ENCODE peak calls at places on chromosomes 7 and 10, in seven cellular contexts. One of them, this sample, is unnamed. For H3K4me1, the result is how much of the 10 kb centered on the place peaks cover.

GRCh38 chr10:86361134-86362128 is 5.2 kb downstream of the GRID1 start:
- DNase-seq in heart left ventricle: peak
- DNase-seq in H1: no peak
- DNase-seq in K562: no peak
- DNase-seq in transverse colon: peak
- DNase-seq in spleen: peak
- DNase-seq in prostate gland: no peak
- DNase-seq in this sample: no peak

GRCh38 chr7:116122972-116123595 is 87.3 kb upstream of the TES start:
- DNase-seq in heart left ventricle: no peak
- DNase-seq in H1: no peak
- DNase-seq in K562: peak
- DNase-seq in transverse colon: no peak
- DNase-seq in spleen: no peak
- DNase-seq in prostate gland: no peak
- DNase-seq in this sample: no peak

GRCh38 chr10:132970641-132971438 is 28.5 kb upstream of the CFAP46 start:
- DNase-seq in heart left ventricle: no peak
- DNase-seq in H1: no peak
- DNase-seq in K562: no peak
- DNase-seq in transverse colon: no peak
- DNase-seq in spleen: peak
- DNase-seq in prostate gland: no peak
- DNase-seq in this sample: no peak

GRCh38 chr7:150974468-150975391 is 3.4 kb downstream of the KCNH2 start:
- DNase-seq in heart left ventricle: peak
- DNase-seq in H1: no peak
- DNase-seq in K562: peak
- DNase-seq in transverse colon: peak
- DNase-seq in spleen: peak
- DNase-seq in prostate gland: no peak
- DNase-seq in this sample: no peak

GRCh38 chr10:103445366-103445765 is 6.8 kb downstream of the CALHM2 start:
- DNase-seq in heart left ventricle: no peak
- DNase-seq in H1: no peak
- DNase-seq in K562: no peak
- DNase-seq in transverse colon: no peak
- DNase-seq in spleen: no peak
- DNase-seq in prostate gland: no peak
- DNase-seq in this sample: no peak

GRCh38 chr7:28986723-28987122 is 28.6 kb upstream of the TRIL start:
- DNase-seq in heart left ventricle: peak
- DNase-seq in H1: no peak
- DNase-seq in K562: no peak
- DNase-seq in transverse colon: no peak
- DNase-seq in spleen: no peak
- DNase-seq in prostate gland: no peak
- DNase-seq in this sample: no peak

GRCh38 chr7:55144955-55145342 is 126.1 kb downstream of the EGFR start:
- DNase-seq in heart left ventricle: no peak
- DNase-seq in H1: no peak
- DNase-seq in K562: no peak
- DNase-seq in transverse colon: no peak
- DNase-seq in spleen: peak
- DNase-seq in prostate gland: no peak
- DNase-seq in this sample: no peak

GRCh38 chr10:116748471-116748870 is 6.1 kb upstream of the HSPA12A start:
- DNase-seq in heart left ventricle: no peak
- DNase-seq in H1: no peak
- DNase-seq in K562: no peak
- DNase-seq in transverse colon: no peak
- DNase-seq in spleen: no peak
- DNase-seq in prostate gland: no peak
- DNase-seq in this sample: no peak

GRCh38 chr7:105708681-105709080 is 127.4 kb upstream of the EFCAB10 start:
- DNase-seq in heart left ventricle: no peak
- DNase-seq in H1: no peak
- DNase-seq in K562: no peak
- DNase-seq in transverse colon: no peak
- DNase-seq in spleen: no peak
- DNase-seq in prostate gland: no peak
- DNase-seq in this sample: no peak

GRCh38 chr7:106057962-106058901 is 53.9 kb downstream of the SYPL1 start:
- DNase-seq in heart left ventricle: no peak
- DNase-seq in H1: no peak
- DNase-seq in K562: no peak
- DNase-seq in transverse colon: peak
- DNase-seq in spleen: peak
- DNase-seq in prostate gland: peak
- DNase-seq in this sample: peak

GRCh38 chr10:119197921-119198320 is 9.4 kb upstream of the GRK5 start:
- DNase-seq in heart left ventricle: no peak
- DNase-seq in H1: no peak
- DNase-seq in K562: no peak
- DNase-seq in transverse colon: no peak
- DNase-seq in spleen: no peak
- DNase-seq in prostate gland: no peak
- DNase-seq in this sample: no peak

GRCh38 chr7:99079104-99079503 is 64.8 kb downstream of the SMURF1 start:
- DNase-seq in heart left ventricle: no peak
- DNase-seq in H1: no peak
- DNase-seq in K562: no peak
- DNase-seq in transverse colon: peak
- DNase-seq in spleen: no peak
- DNase-seq in prostate gland: peak
- DNase-seq in this sample: no peak

GRCh38 chr7:28036748-28037147 is 143.8 kb downstream of the JAZF1 start:
- DNase-seq in heart left ventricle: no peak
- DNase-seq in H1: no peak
- DNase-seq in K562: no peak
- DNase-seq in transverse colon: no peak
- DNase-seq in spleen: no peak
- DNase-seq in prostate gland: peak
- DNase-seq in this sample: no peak

GRCh38 chr10:103895458-103896186 is 22.4 kb downstream of the STN1 start:
- DNase-seq in heart left ventricle: peak
- DNase-seq in H1: no peak
- DNase-seq in K562: no peak
- DNase-seq in transverse colon: no peak
- DNase-seq in spleen: no peak
- DNase-seq in prostate gland: no peak
- DNase-seq in this sample: no peak

GRCh38 chr10:119149723-119150122 is 15.8 kb downstream of the SFXN4 start:
- DNase-seq in heart left ventricle: no peak
- DNase-seq in H1: no peak
- DNase-seq in K562: no peak
- DNase-seq in transverse colon: no peak
- DNase-seq in spleen: no peak
- DNase-seq in prostate gland: no peak
- DNase-seq in this sample: no peak

GRCh38 chr7:81594767-81595166 is 175.1 kb downstream of the HGF start:
- DNase-seq in heart left ventricle: peak
- DNase-seq in H1: no peak
- DNase-seq in K562: no peak
- DNase-seq in transverse colon: no peak
- DNase-seq in spleen: no peak
- DNase-seq in prostate gland: no peak
- DNase-seq in this sample: no peak

GRCh38 chr10:79156334-79157274 is 87.8 kb downstream of the ZMIZ1 start:
- DNase-seq in heart left ventricle: no peak
- DNase-seq in H1: no peak
- DNase-seq in K562: no peak
- DNase-seq in transverse colon: no peak
- DNase-seq in spleen: no peak
- DNase-seq in prostate gland: no peak
- DNase-seq in this sample: no peak
- H3K4me1 ChIP-seq in heart left ventricle: half or more
- H3K4me1 ChIP-seq in H1: under half
- H3K4me1 ChIP-seq in K562: half or more
- H3K4me1 ChIP-seq in transverse colon: half or more
- H3K4me1 ChIP-seq in spleen: under half
- H3K4me1 ChIP-seq in prostate gland: under half
- H3K4me1 ChIP-seq in this sample: half or more

GRCh38 chr10:12589271-12589670 is 239.9 kb downstream of the CAMK1D start:
- DNase-seq in heart left ventricle: no peak
- DNase-seq in H1: no peak
- DNase-seq in K562: no peak
- DNase-seq in transverse colon: no peak
- DNase-seq in spleen: no peak
- DNase-seq in prostate gland: no peak
- DNase-seq in this sample: no peak

GRCh38 chr10:12586724-12587123 is 237.4 kb downstream of the CAMK1D start:
- DNase-seq in heart left ventricle: no peak
- DNase-seq in H1: no peak
- DNase-seq in K562: no peak
- DNase-seq in transverse colon: no peak
- DNase-seq in spleen: no peak
- DNase-seq in prostate gland: peak
- DNase-seq in this sample: no peak

GRCh38 chr10:12587408-12587807 is 238.1 kb downstream of the CAMK1D start:
- DNase-seq in heart left ventricle: no peak
- DNase-seq in H1: no peak
- DNase-seq in K562: no peak
- DNase-seq in transverse colon: no peak
- DNase-seq in spleen: no peak
- DNase-seq in prostate gland: no peak
- DNase-seq in this sample: no peak

GRCh38 chr10:12589789-12590188 is 240.4 kb downstream of the CAMK1D start:
- DNase-seq in heart left ventricle: no peak
- DNase-seq in H1: no peak
- DNase-seq in K562: no peak
- DNase-seq in transverse colon: no peak
- DNase-seq in spleen: no peak
- DNase-seq in prostate gland: no peak
- DNase-seq in this sample: no peak

GRCh38 chr10:12588091-12588850 is 238.9 kb downstream of the CAMK1D start:
- DNase-seq in heart left ventricle: no peak
- DNase-seq in H1: no peak
- DNase-seq in K562: no peak
- DNase-seq in transverse colon: peak
- DNase-seq in spleen: no peak
- DNase-seq in prostate gland: no peak
- DNase-seq in this sample: no peak
- H3K4me3 ChIP-seq in heart left ventricle: no peak
- H3K4me3 ChIP-seq in H1: no peak
- H3K4me3 ChIP-seq in K562: no peak
- H3K4me3 ChIP-seq in transverse colon: no peak
- H3K4me3 ChIP-seq in spleen: no peak
- H3K4me3 ChIP-seq in prostate gland: no peak
- H3K4me3 ChIP-seq in this sample: no peak

GRCh38 chr7:129091484-129092002 is 36.6 kb upstream of the TNPO3 start:
- DNase-seq in heart left ventricle: peak
- DNase-seq in H1: peak
- DNase-seq in K562: peak
- DNase-seq in transverse colon: peak
- DNase-seq in spleen: peak
- DNase-seq in prostate gland: peak
- DNase-seq in this sample: peak
- TF ChIP-seq POLR2A in heart left ventricle: no peak
- TF ChIP-seq POLR2A in H1: no peak
- TF ChIP-seq POLR2A in K562: no peak
- TF ChIP-seq POLR2A in transverse colon: no peak
- TF ChIP-seq POLR2A in spleen: no peak
- TF ChIP-seq POLR2A in prostate gland: no peak
- TF ChIP-seq POLR2A in this sample: no peak

GRCh38 chr7:74218343-74218698 is 8.5 kb downstream of the LAT2 start:
- DNase-seq in heart left ventricle: no peak
- DNase-seq in H1: no peak
- DNase-seq in K562: no peak
- DNase-seq in transverse colon: no peak
- DNase-seq in spleen: no peak
- DNase-seq in prostate gland: no peak
- DNase-seq in this sample: no peak
- H3K4me1 ChIP-seq in heart left ventricle: under half
- H3K4me1 ChIP-seq in H1: under half
- H3K4me1 ChIP-seq in K562: under half
- H3K4me1 ChIP-seq in transverse colon: under half
- H3K4me1 ChIP-seq in spleen: under half
- H3K4me1 ChIP-seq in prostate gland: under half
- H3K4me1 ChIP-seq in this sample: under half

DNA sequence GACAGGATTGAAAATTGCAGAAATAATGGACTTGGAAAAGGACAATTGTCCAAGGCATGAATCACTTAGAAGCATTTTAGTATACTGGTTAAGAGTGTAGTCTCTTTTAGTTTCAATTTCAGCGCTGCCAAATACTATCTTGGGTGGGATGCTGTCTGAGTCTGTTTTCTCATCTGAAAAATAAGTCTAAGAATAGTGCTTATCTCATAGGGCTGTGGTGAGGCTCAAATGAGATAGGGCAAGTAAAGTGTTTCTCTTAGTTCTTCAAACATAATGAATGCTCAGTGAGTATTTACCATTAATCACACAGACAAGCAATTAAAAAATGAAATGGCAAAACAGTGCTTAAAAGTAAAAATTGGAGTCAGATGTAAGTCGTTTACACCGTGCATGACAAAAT is 45.9 kb upstream of the C1GALT1 start:
- DNase-seq in heart left ventricle: no peak
- DNase-seq in H1: no peak
- DNase-seq in K562: peak
- DNase-seq in transverse colon: no peak
- DNase-seq in spleen: no peak
- DNase-seq in prostate gland: no peak
- DNase-seq in this sample: no peak
- H3K4me3 ChIP-seq in heart left ventricle: no peak
- H3K4me3 ChIP-seq in H1: no peak
- H3K4me3 ChIP-seq in K562: no peak
- H3K4me3 ChIP-seq in transverse colon: no peak
- H3K4me3 ChIP-seq in spleen: no peak
- H3K4me3 ChIP-seq in prostate gland: no peak
- H3K4me3 ChIP-seq in this sample: peak

GRCh38 chr10:74576586-74576985 is 249.8 kb upstream of the KAT6B start:
- DNase-seq in heart left ventricle: no peak
- DNase-seq in H1: no peak
- DNase-seq in K562: no peak
- DNase-seq in transverse colon: no peak
- DNase-seq in spleen: no peak
- DNase-seq in prostate gland: no peak
- DNase-seq in this sample: no peak
- TF ChIP-seq POLR2A in heart left ventricle: no peak
- TF ChIP-seq POLR2A in H1: no peak
- TF ChIP-seq POLR2A in K562: no peak
- TF ChIP-seq POLR2A in transverse colon: no peak
- TF ChIP-seq POLR2A in spleen: no peak
- TF ChIP-seq POLR2A in prostate gland: no peak
- TF ChIP-seq POLR2A in this sample: no peak

This sample was measured in esophagus squamous epithelium.